ENCODE peak calls at places on chromosomes 13 and 19, in six cellular contexts. A is aorta; F is stimulated activated naive B cell treated with anti-CD40 and anti-IgM and Interleukin-4, amounts not matched to agents 10 μg/mL and 1 μg/mL and 100 μg/mL, for 72 hours; C is transverse colon; T is brain microvascular endothelial cell; M is HS-27A. S is an unnamed sample.
A peak's percentile ranks its signal among the peaks of the same experiment; 100 is the strongest.

GRCh38 chr19:29260477-29261317 is 47.7 kb upstream of the UQCRFS1 start:
- DNase-seq in A (no peak), T (no peak), F (no peak), M (no peak), C (no peak), S (peak; percentile 18)

GRCh38 chr19:48591021-48591420 is 15.5 kb upstream of the SPACA4 start:
- DNase-seq in F (no peak), A (no peak), T (no peak), C (no peak), M (no peak), S (no peak)

GRCh38 chr19:48368942-48369341 is 4.8 kb downstream of the SYNGR4 start:
- DNase-seq in F (no peak), A (no peak), T (no peak), M (no peak), C (peak; percentile 80), S (no peak)

GRCh38 chr19:17441241-17442135 is 7.0 kb downstream of the TMEM221 start:
- DNase-seq in C (no peak), M (no peak), F (no peak), A (no peak), T (no peak), S (no peak)

GRCh38 chr13:80408270-80408669 is 67.3 kb upstream of the SPRY2 start:
- DNase-seq in C (no peak), M (no peak), F (no peak), A (no peak), T (no peak), S (no peak)

GRCh38 chr19:14517840-14518505 is at the start of gene DNAJB1:
- DNase-seq in F (peak; percentile 77), C (peak; percentile 88), A (peak; percentile 94), T (peak; percentile 57), M (no peak), S (no peak)

GRCh38 chr13:74062933-74063332 is 71.3 kb downstream of the KLF12 start:
- DNase-seq in M (no peak), T (peak; percentile 75), A (peak; percentile 85), F (peak; percentile 32), C (peak; percentile 23), S (no peak)

GRCh38 chr19:48292798-48293197 is 22.9 kb downstream of the ZNF114 start:
- DNase-seq in A (no peak), M (no peak), C (no peak), F (no peak), T (peak; percentile 93), S (no peak)

GRCh38 chr19:34985249-34986022 is 14.7 kb upstream of the GRAMD1A start:
- DNase-seq in F (no peak), T (no peak), M (no peak), A (peak; percentile 78), C (no peak), S (no peak)

GRCh38 chr13:38394777-38395504 is 45.3 kb downstream of the UFM1 start:
- DNase-seq in M (no peak), A (no peak), F (no peak), C (no peak), T (no peak), S (no peak)